ENCODE peak calls at places on chromosomes 7 and 10, in six cellular contexts. R is T-cell; F is stromal cell of bone marrow; L is naive thymus-derived CD8-positive, alpha-beta T cell; H is dorsolateral prefrontal cortex; B is central memory CD4-positive, alpha-beta T cell. G is an unnamed sample.

GRCh38 chr7:100598425-100598824 is 3.7 kb upstream of the PCOLCE start:
- DNase-seq in R (no peak), F (peak; percentile 57), L (no peak), H (no peak), B (no peak), G (no peak)

GRCh38 chr7:99365318-99366141 is 9.0 kb upstream of the ARPC1B start:
- DNase-seq in R (peak; percentile 67), F (no peak), L (peak; percentile 70), H (no peak), B (peak; percentile 59), G (no peak)

GRCh38 chr7:134730359-134730758 is 49.1 kb upstream of the CALD1 start:
- DNase-seq in R (no peak), F (no peak), L (no peak), H (no peak), B (no peak), G (no peak)

GRCh38 chr10:51145388-51145787 is 71.1 kb downstream of the PRKG1 start:
- DNase-seq in R (no peak), F (no peak), L (no peak), H (no peak), B (no peak), G (no peak)

GRCh38 chr10:79054203-79055099 is 14.3 kb upstream of the ZMIZ1 start:
- DNase-seq in R (no peak), F (no peak), L (no peak), H (peak; percentile 23), B (no peak), G (no peak)

GRCh38 chr10:50402466-50402865 is 151.2 kb upstream of the ASAH2 start:
- DNase-seq in R (no peak), F (no peak), L (no peak), H (no peak), B (no peak), G (no peak)

GRCh38 chr7:150788474-150789269 is 11.5 kb downstream of the TMEM176B start:
- DNase-seq in R (no peak), F (peak; percentile 40), L (no peak), H (no peak), B (no peak), G (no peak)

GRCh38 chr7:9391221-9391620 is 957.8 kb downstream of the NXPH1 start:
- DNase-seq in R (no peak), F (no peak), L (no peak), H (no peak), B (no peak), G (no peak)

GRCh38 chr7:33550363-33550762 is 355.0 kb upstream of the BMPER start:
- DNase-seq in R (no peak), F (no peak), L (no peak), H (no peak), B (no peak), G (no peak)

GRCh38 chr7:100826546-100827329 is 585 bp downstream of the EPHB4 start:
- DNase-seq in R (no peak), F (no peak), L (peak; percentile 7), H (no peak), B (no peak), G (no peak)

GRCh38 chr10:69569144-69569934 is 3.9 kb downstream of the NEUROG3 start:
- DNase-seq in R (no peak), F (no peak), L (no peak), H (no peak), B (no peak), G (no peak)

G was measured in amygdala.